ENCODE peak calls at places on chromosomes 1 and 21, in seven cellular contexts. V, J, X, A, B, L and O are unnamed samples.

GRCh38 chr1:223811634-223812101 is 34.1 kb downstream of the TP53BP2 start:
- DNase-seq in V (no peak), J (peak; percentile 16), X (peak; percentile 59), A (peak; percentile 49), B (no peak), L (no peak), O (no peak)

GRCh38 chr1:21590116-21590905 is 78.8 kb downstream of the RAP1GAP start:
- DNase-seq in V (no peak), J (no peak), X (no peak), A (no peak), B (no peak), L (no peak), O (no peak)

GRCh38 chr1:93635614-93636543 is 45.8 kb downstream of the BCAR3 start:
- DNase-seq in V (no peak), J (no peak), X (no peak), A (no peak), B (no peak), L (no peak), O (no peak)

GRCh38 chr1:243926803-243927245 is 76.8 kb upstream of the AKT3 start:
- DNase-seq in V (no peak), J (peak; percentile 51), X (peak; percentile 87), A (peak; percentile 96), B (no peak), L (peak; percentile 65), O (no peak)

GRCh38 chr1:97137862-97138514 is 416.4 kb downstream of the PTBP2 start:
- DNase-seq in V (no peak), J (no peak), X (peak; percentile 66), A (peak; percentile 78), B (no peak), L (peak; percentile 80), O (no peak)

GRCh38 chr1:56771717-56772116 is 47.5 kb downstream of the FYB2 start:
- DNase-seq in V (no peak), J (no peak), X (no peak), A (no peak), B (no peak), L (no peak), O (no peak)

GRCh38 chr1:27001570-27002360 is 8.3 kb downstream of the TRNP1 start:
- DNase-seq in V (peak; percentile 48), J (no peak), X (no peak), A (no peak), B (no peak), L (no peak), O (no peak)

GRCh38 chr21:26293291-26293946 is 122.8 kb upstream of the APP start:
- DNase-seq in V (no peak), J (no peak), X (no peak), A (no peak), B (no peak), L (no peak), O (no peak)

GRCh38 chr1:112544011-112544688 is 35.4 kb downstream of the WNT2B start:
- DNase-seq in V (no peak), J (peak; percentile 84), X (peak; percentile 97), A (peak; percentile 95), B (no peak), L (peak; percentile 84), O (no peak)

GRCh38 chr1:179228783-179229213 is 679 bp downstream of the ABL2 start:
- DNase-seq in V (peak; percentile 45), J (no peak), X (peak; percentile 16), A (peak; percentile 15), B (peak; percentile 36), L (no peak), O (peak; percentile 27)

GRCh38 chr1:62394646-62395045 is 42.2 kb upstream of the USP1 start:
- DNase-seq in V (no peak), J (no peak), X (no peak), A (no peak), B (no peak), L (no peak), O (no peak)

GRCh38 chr1:62389531-62389930 is 47.3 kb upstream of the USP1 start:
- DNase-seq in V (no peak), J (no peak), X (peak; percentile 66), A (no peak), B (no peak), L (no peak), O (no peak)

GRCh38 chr1:62392951-62393350 is 43.9 kb upstream of the USP1 start:
- DNase-seq in V (no peak), J (no peak), X (no peak), A (no peak), B (no peak), L (no peak), O (no peak)

GRCh38 chr1:62395291-62395690 is 41.6 kb upstream of the USP1 start:
- DNase-seq in V (no peak), J (no peak), X (no peak), A (no peak), B (no peak), L (no peak), O (no peak)

DNA sequence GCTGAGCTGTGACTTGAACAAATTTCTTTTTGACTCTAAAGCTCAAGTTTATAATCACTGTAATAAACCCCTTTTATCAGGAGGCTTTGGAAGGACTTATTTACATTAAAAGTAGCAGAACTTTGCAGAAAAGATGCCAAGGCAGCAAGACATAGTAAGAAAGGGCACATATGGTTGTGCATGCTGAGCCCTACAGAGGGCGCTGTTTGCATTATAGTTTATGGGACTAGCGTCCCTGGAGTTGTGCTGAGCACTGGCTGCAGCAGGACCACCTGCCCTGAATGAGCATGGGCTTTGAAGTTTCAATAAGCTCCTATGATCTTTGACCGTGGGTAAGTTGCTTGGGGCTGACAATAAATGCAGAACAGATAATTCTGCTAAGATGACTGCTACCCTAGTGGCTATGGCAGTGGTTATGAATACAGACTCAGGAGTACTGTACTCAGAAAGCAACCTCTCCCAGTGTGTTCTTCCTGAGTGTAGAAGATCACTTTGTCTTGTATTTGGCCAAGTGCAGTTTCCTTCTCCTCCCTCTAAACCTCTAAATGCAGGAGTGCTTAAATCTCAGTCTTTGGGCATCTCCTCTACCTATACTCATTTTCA is 45.4 kb upstream of the USP1 start:
- DNase-seq in V (no peak), J (no peak), X (peak; percentile 18), A (no peak), B (no peak), L (no peak), O (no peak)
- TF ChIP-seq CTCF in V (no peak), J (peak; percentile 46), X (peak; percentile 49), A (peak; percentile 32), B (peak; percentile 63), L (peak; percentile 64), O (peak; percentile 29)

GRCh38 chr1:154972213-154972516 is 1.6 kb upstream of the SHC1 start:
- DNase-seq in V (no peak), J (no peak), X (no peak), A (no peak), B (no peak), L (no peak), O (no peak)

GRCh38 chr1:154974808-154975408 is 427 bp downstream of the CKS1B start:
- DNase-seq in V (peak; percentile 94), J (no peak), X (peak; percentile 93), A (peak; percentile 93), B (peak; percentile 88), L (peak; percentile 91), O (peak; percentile 77)

GRCh38 chr1:154974086-154974807 is at the start of gene CKS1B:
- DNase-seq in V (peak; percentile 96), J (peak; percentile 100), X (peak; percentile 100), A (peak; percentile 100), B (peak; percentile 90), L (peak; percentile 100), O (peak; percentile 96)

GRCh38 chr1:154972517-154973343 is 1.8 kb upstream of the CKS1B start:
- DNase-seq in V (peak; percentile 83), J (peak; percentile 87), X (peak; percentile 98), A (peak; percentile 95), B (no peak), L (peak; percentile 87), O (no peak)

DNA sequence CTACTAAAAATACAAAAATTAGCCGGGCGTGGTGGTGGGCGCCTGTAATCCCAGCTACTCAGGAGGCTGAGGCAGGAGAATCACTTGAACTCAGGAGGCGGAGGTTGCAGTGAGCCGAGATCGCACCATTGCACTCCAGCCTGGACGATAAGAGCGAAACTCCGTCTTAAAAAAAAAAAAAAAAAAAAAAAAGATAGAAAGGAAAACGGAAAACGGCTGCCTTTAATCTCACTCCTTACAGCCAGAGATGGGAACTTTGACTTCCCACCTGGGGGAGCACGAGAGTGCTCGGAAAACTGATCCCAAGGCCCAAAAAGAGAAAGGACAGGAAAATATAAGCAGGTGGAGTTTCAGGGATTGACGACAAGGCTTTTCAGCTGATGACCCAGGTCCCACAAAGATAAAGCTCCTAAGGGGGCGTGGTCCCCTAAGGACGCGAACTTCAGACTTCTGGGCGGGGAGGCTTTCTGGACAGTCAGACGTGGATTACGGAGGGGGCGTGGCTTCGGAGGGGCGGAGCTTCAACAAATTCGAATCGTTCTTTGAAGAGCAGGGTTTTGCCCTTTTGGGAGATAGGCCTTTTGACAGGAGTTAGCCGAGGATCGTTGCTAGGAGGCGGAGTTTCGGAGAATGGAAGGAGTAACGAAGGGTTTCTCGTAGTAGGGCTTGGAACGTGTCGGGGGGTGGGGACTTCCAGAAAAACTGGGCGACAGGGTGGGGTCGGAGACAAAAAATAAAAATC is 966 bp upstream of the CKS1B start:
- DNase-seq in V (peak; percentile 98), J (peak; percentile 90), X (peak; percentile 97), A (peak; percentile 97), B (peak; percentile 89), L (peak; percentile 96), O (peak; percentile 82)
- TF ChIP-seq CTCF in V (no peak), J (peak; percentile 28), X (peak; percentile 27), A (no peak), B (peak; percentile 20), L (no peak), O (peak; percentile 35)

GRCh38 chr1:68355614-68356013 is 94.1 kb downstream of the RPE65 start:
- DNase-seq in V (no peak), J (no peak), X (no peak), A (no peak), B (no peak), L (no peak), O (no peak)
- TF ChIP-seq CTCF in V (no peak), J (no peak), X (no peak), A (no peak), B (no peak), L (no peak), O (no peak)

GRCh38 chr1:167798951-167799350 is 77.2 kb downstream of the MPZL1 start:
- DNase-seq in V (no peak), J (no peak), X (no peak), A (no peak), B (no peak), L (no peak), O (no peak)

GRCh38 chr1:167795810-167796740 is 74.3 kb downstream of the MPZL1 start:
- DNase-seq in V (no peak), J (no peak), X (peak; percentile 75), A (no peak), B (no peak), L (no peak), O (no peak)

GRCh38 chr1:167794043-167794442 is 72.3 kb downstream of the MPZL1 start:
- DNase-seq in V (no peak), J (no peak), X (peak; percentile 58), A (no peak), B (no peak), L (no peak), O (no peak)

GRCh38 chr1:167799747-167800146 is 78.0 kb downstream of the MPZL1 start:
- DNase-seq in V (no peak), J (no peak), X (peak; percentile 84), A (no peak), B (no peak), L (no peak), O (no peak)

DNA sequence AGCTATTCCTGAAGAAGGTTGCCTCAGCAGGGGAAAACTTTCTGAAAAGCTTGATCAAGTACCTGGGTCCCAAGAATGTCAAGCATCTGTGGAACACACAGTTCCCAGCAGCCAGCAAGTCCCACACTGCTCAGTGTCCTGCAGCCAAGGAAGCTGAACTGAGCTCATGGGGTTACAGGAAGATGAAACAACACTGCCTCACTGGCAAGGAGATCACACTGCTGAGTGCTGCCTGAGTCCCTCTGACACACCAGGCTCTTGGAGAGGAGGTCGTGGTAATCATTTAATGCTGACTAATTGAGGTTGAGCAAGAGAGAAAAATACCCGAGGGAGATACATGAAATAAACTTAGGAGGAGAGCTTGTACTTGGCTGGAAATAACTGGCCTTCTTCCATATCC is 75.2 kb downstream of the MPZL1 start:
- DNase-seq in V (peak; percentile 28), J (peak; percentile 97), X (peak; percentile 99), A (peak; percentile 99), B (no peak), L (peak; percentile 89), O (no peak)
- TF ChIP-seq CTCF in V (no peak), J (no peak), X (peak; percentile 18), A (peak; percentile 22), B (no peak), L (no peak), O (no peak)